ENCODE peak calls at places on chromosomes 13 and 19, in seven cellular contexts. F is HCEC 1CT; D is T-cell; K is stimulated activated CD4-positive, alpha-beta T cell treated with anti-CD3 and anti-CD28 coated beads, Interleukin-1b, Interleukin-23, amount 100 ng/mL, for 1 hour; Q is BJ; A is iris pigment epithelial cell; Z is left ventricle myocardium inferior. Y is an unnamed sample.

GRCh38 chr13:99967884-99968520 is 3.6 kb downstream of the ZIC5 start:
- DNase-seq in K (no peak), A (no peak), Z (no peak), F (no peak), Q (no peak), D (no peak), Y (no peak)

GRCh38 chr13:75550159-75550567 is 572 bp downstream of the UCHL3 start:
- DNase-seq in A (peak; percentile 93), Q (peak; percentile 14), F (peak; percentile 68), Z (no peak), K (no peak), D (no peak), Y (no peak)

GRCh38 chr19:57615346-57615745 is 1.3 kb downstream of the ZNF134 start:
- DNase-seq in D (no peak), F (no peak), Z (no peak), A (no peak), Q (no peak), K (no peak), Y (no peak)

GRCh38 chr19:13260883-13261653 is 110.9 kb downstream of the IER2 start:
- DNase-seq in Z (no peak), D (no peak), Q (peak; percentile 73), F (peak; percentile 96), A (peak; percentile 87), K (no peak), Y (peak; percentile 82)

GRCh38 chr13:27415116-27415515 is 9.3 kb upstream of the GTF3A start:
- DNase-seq in D (no peak), A (no peak), Q (no peak), K (no peak), Z (no peak), F (no peak), Y (no peak)

GRCh38 chr19:35142531-35143230 is 374 bp upstream of the FXYD7 start:
- DNase-seq in F (no peak), D (peak; percentile 59), K (peak; percentile 52), A (no peak), Z (peak; percentile 40), Q (no peak), Y (no peak)

GRCh38 chr19:50975766-50976165 is 6.4 kb upstream of the KLK6 start:
- DNase-seq in Z (no peak), Q (no peak), D (no peak), F (no peak), A (no peak), K (no peak), Y (no peak)

GRCh38 chr13:109778102-109778542 is 8.3 kb downstream of the IRS2 start:
- DNase-seq in A (peak; percentile 74), K (no peak), F (peak; percentile 59), D (no peak), Z (no peak), Q (no peak), Y (peak; percentile 41)

GRCh38 chr13:36548129-36548528 is 115.8 kb downstream of the CCNA1 start:
- DNase-seq in D (no peak), Z (peak; percentile 16), A (no peak), K (no peak), F (no peak), Q (no peak), Y (no peak)

GRCh38 chr19:35534803-35535480 is 1.7 kb downstream of the GAPDHS start:
- DNase-seq in Q (no peak), Z (no peak), D (no peak), A (no peak), F (no peak), K (no peak), Y (no peak)

GRCh38 chr19:3655402-3656072 is 28.9 kb upstream of the CACTIN start:
- DNase-seq in F (peak; percentile 97), K (no peak), Z (no peak), D (no peak), Q (peak; percentile 82), A (peak; percentile 91), Y (no peak)

GRCh38 chr19:19860756-19861390 is 4.8 kb upstream of the ZNF253 start:
- DNase-seq in F (no peak), Q (no peak), Z (no peak), D (peak; percentile 78), K (no peak), A (peak; percentile 53), Y (no peak)

GRCh38 chr13:90261343-90261742 is 1086.1 kb upstream of the MIR17HG start:
- DNase-seq in K (no peak), Z (no peak), F (no peak), Q (no peak), A (no peak), D (no peak), Y (no peak)

GRCh38 chr19:10691178-10691881 is 9.9 kb upstream of the QTRT1 start:
- DNase-seq in A (no peak), K (no peak), F (no peak), Q (no peak), D (no peak), Z (no peak), Y (no peak)

GRCh38 chr19:31548941-31549340 is 199.7 kb upstream of the TSHZ3 start:
- DNase-seq in F (no peak), D (no peak), Q (no peak), K (no peak), Z (peak; percentile 18), A (peak; percentile 24), Y (no peak)

GRCh38 chr19:16820056-16820455 is 9.1 kb upstream of the SIN3B start:
- DNase-seq in K (no peak), Q (no peak), D (no peak), A (no peak), F (no peak), Z (no peak), Y (no peak)

GRCh38 chr19:45340232-45340898 is at the start of gene KLC3:
- DNase-seq in A (no peak), Q (no peak), Z (no peak), F (no peak), K (no peak), D (no peak), Y (no peak)

GRCh38 chr13:99827011-99827410 is 144.6 kb downstream of the ZIC5 start:
- DNase-seq in F (no peak), K (no peak), Q (no peak), A (no peak), Z (no peak), D (no peak), Y (no peak)

GRCh38 chr19:46773018-46773399 is 15.4 kb downstream of the SLC1A5 start:
- DNase-seq in K (no peak), F (no peak), Z (no peak), A (no peak), Q (no peak), D (no peak), Y (no peak)

GRCh38 chr13:108227651-108228272 is 9.6 kb downstream of the ABHD13 start:
- DNase-seq in A (peak; percentile 39), K (no peak), F (peak; percentile 32), Z (no peak), D (no peak), Q (no peak), Y (no peak)

GRCh38 chr13:75480691-75481175 is 1.2 kb downstream of the TBC1D4 start:
- DNase-seq in K (no peak), F (peak; percentile 54), Q (no peak), D (no peak), Z (peak; percentile 44), A (peak; percentile 44), Y (no peak)

GRCh38 chr13:106522112-106522511 is 13.3 kb downstream of the EFNB2 start:
- DNase-seq in A (no peak), K (no peak), F (no peak), D (no peak), Z (no peak), Q (no peak), Y (no peak)

GRCh38 chr13:110617326-110618072 is 2.2 kb downstream of the NAXD start:
- DNase-seq in Q (no peak), A (peak; percentile 91), K (no peak), D (no peak), F (peak; percentile 68), Z (no peak), Y (no peak)

GRCh38 chr13:23350009-23350408 is 83.5 kb downstream of the SACS start:
- DNase-seq in D (no peak), F (no peak), Z (no peak), A (no peak), K (no peak), Q (no peak), Y (no peak)

GRCh38 chr13:36445806-36446423 is 13.6 kb downstream of the CCNA1 start:
- DNase-seq in K (no peak), D (no peak), F (no peak), A (no peak), Z (no peak), Q (no peak), Y (no peak)

GRCh38 chr19:21143846-21144245 is 2.0 kb downstream of the ZNF431 start:
- DNase-seq in A (peak; percentile 39), D (no peak), Q (no peak), Z (no peak), F (no peak), K (no peak), Y (no peak)

GRCh38 chr13:45615501-45616101 is at the start of gene ERICH6B:
- DNase-seq in K (no peak), A (peak; percentile 32), F (no peak), D (no peak), Z (peak; percentile 19), Q (no peak), Y (no peak)

GRCh38 chr13:77230560-77230959 is 96.3 kb downstream of the MYCBP2 start:
- DNase-seq in Z (no peak), A (no peak), D (no peak), K (no peak), F (no peak), Q (no peak), Y (no peak)

GRCh38 chr13:21476893-21477472 is 17.9 kb upstream of the ZDHHC20 start:
- DNase-seq in A (peak; percentile 76), Q (no peak), D (peak; percentile 43), Z (peak; percentile 77), K (peak; percentile 41), F (peak; percentile 65), Y (peak; percentile 42)

GRCh38 chr13:50801087-50801931 is 42.2 kb downstream of the DLEU7 start:
- DNase-seq in F (peak; percentile 39), Q (peak; percentile 9), K (peak; percentile 20), A (peak; percentile 79), D (peak; percentile 14), Z (no peak), Y (peak; percentile 38)

GRCh38 chr13:70043685-70044084 is 63.9 kb upstream of the ATXN8OS start:
- DNase-seq in Q (no peak), F (no peak), K (no peak), D (no peak), Z (no peak), A (no peak), Y (no peak)

GRCh38 chr19:16894080-16894479 is 5.3 kb downstream of the F2RL3 start:
- DNase-seq in F (no peak), D (no peak), A (no peak), Q (no peak), Z (no peak), K (no peak), Y (no peak)

GRCh38 chr13:75352641-75353327 is 129.2 kb downstream of the TBC1D4 start:
- DNase-seq in F (no peak), K (no peak), A (no peak), D (no peak), Q (no peak), Z (no peak), Y (no peak)